ENCODE peak calls at places on chromosomes 4 and X, in six cellular contexts. M is T-helper 2 cell, F is activated B cell treated with CpG ODN at 0.5 μM for 24 hours, O is G401, Y is mesendoderm, Z is HTR-8/SVneo. R is an unnamed sample.

GRCh38 chr4:86741841-86742240 is 107.3 kb downstream of the SLC10A6 start:
- DNase-seq in Y (no peak), M (no peak), Z (no peak), F (no peak), O (no peak), R (no peak)

GRCh38 chr4:166981847-166982246 is 252.4 kb downstream of the SPOCK3 start:
- DNase-seq in M (no peak), F (no peak), Y (no peak), Z (no peak), O (no peak), R (no peak)

GRCh38 chrX:103360916-103361315 is 4.6 kb downstream of the TCEAL9 start:
- DNase-seq in M (no peak), F (no peak), Z (no peak), Y (no peak), O (peak), R (no peak)

GRCh38 chr4:72531322-72531721 is 37.7 kb downstream of the ADAMTS3 start:
- DNase-seq in O (no peak), Z (no peak), Y (no peak), F (no peak), M (no peak), R (no peak)

GRCh38 chr4:6437682-6438264 is 34.6 kb downstream of the PPP2R2C start:
- DNase-seq in F (no peak), Z (no peak), M (no peak), Y (no peak), O (peak), R (no peak)

GRCh38 chr4:169115144-169115896 is 105.3 kb upstream of the CBR4 start:
- DNase-seq in O (no peak), Y (no peak), Z (no peak), M (no peak), F (no peak), R (no peak)

GRCh38 chrX:119067023-119067739 is 5.6 kb upstream of the CT47C1 start:
- DNase-seq in O (peak), F (no peak), Y (peak), Z (peak), M (no peak), R (no peak)

GRCh38 chr4:122508083-122508482 is 51.6 kb upstream of the IL2 start:
- DNase-seq in O (no peak), Z (no peak), F (no peak), M (no peak), Y (peak), R (no peak)

R was measured in omental fat pad.